ENCODE peak calls at places on chromosomes 5 and 9, in four cellular contexts. A is dorsolateral prefrontal cortex, H is IMR-90, O is tibial nerve. F is an unnamed sample.

GRCh38 chr9:127805620-127806019 is 2.9 kb downstream of the FPGS start:
- DNase-seq in A (no peak), H (no peak), O (no peak), F (peak)

GRCh38 chr5:72202331-72202825 is 95.1 kb downstream of the MAP1B start:
- DNase-seq in A (no peak), H (no peak), O (no peak), F (peak)

GRCh38 chr9:2870340-2870739 is 26.4 kb upstream of the PUM3 start:
- DNase-seq in A (no peak), H (no peak), O (no peak), F (no peak)

GRCh38 chr9:110048976-110049698 is 158.8 kb downstream of the C9orf152 start:
- DNase-seq in A (no peak), H (no peak), O (no peak), F (peak)

GRCh38 chr5:138448481-138449398 is 9.9 kb downstream of the REEP2 start:
- DNase-seq in A (no peak), H (peak), O (no peak), F (no peak)

GRCh38 chr5:132298305-132298704 is 4.1 kb downstream of the SLC22A4 start:
- DNase-seq in A (no peak), H (peak), O (no peak), F (no peak)

GRCh38 chr9:84339951-84340350 is 607 bp downstream of the SLC28A3 start:
- DNase-seq in A (no peak), H (no peak), O (no peak), F (no peak)

GRCh38 chr5:179817071-179817840 is 3.4 kb upstream of the SQSTM1 start:
- DNase-seq in A (no peak), H (no peak), O (no peak), F (no peak)

GRCh38 chr9:114538241-114538640 is 33.0 kb upstream of the WHRN start:
- DNase-seq in A (no peak), H (no peak), O (no peak), F (no peak)

GRCh38 chr5:99445805-99446204 is 517.0 kb upstream of the CHD1 start:
- DNase-seq in A (no peak), H (no peak), O (no peak), F (no peak)

GRCh38 chr9:122821278-122821952 is 7.0 kb downstream of the PDCL start:
- DNase-seq in A (no peak), H (peak), O (peak), F (peak)

GRCh38 chr9:35611230-35611797 is 6.3 kb downstream of the TESK1 start:
- DNase-seq in A (peak), H (peak), O (no peak), F (no peak)

GRCh38 chr9:114382951-114383865 is 4.6 kb downstream of the AKNA start:
- DNase-seq in A (no peak), H (peak), O (no peak), F (no peak)

GRCh38 chr9:134550584-134550983 is 91.0 kb upstream of the COL5A1 start:
- DNase-seq in A (no peak), H (no peak), O (no peak), F (no peak)

GRCh38 chr5:98942849-98943248 is 14.0 kb upstream of the CHD1 start:
- DNase-seq in A (no peak), H (no peak), O (no peak), F (no peak)

GRCh38 chr9:974993-975739 is 1.3 kb upstream of the DMRT3 start:
- DNase-seq in A (no peak), H (no peak), O (no peak), F (no peak)

GRCh38 chr5:117638581-117638980 is 1064.0 kb upstream of the SEMA6A start:
- DNase-seq in A (no peak), H (no peak), O (no peak), F (no peak)

GRCh38 chr9:89905628-89906338 is 301.0 kb downstream of the GADD45G start:
- DNase-seq in A (no peak), H (no peak), O (no peak), F (no peak)

GRCh38 chr9:36423196-36423595 is 23.1 kb upstream of the RNF38 start:
- DNase-seq in A (no peak), H (no peak), O (no peak), F (no peak)

GRCh38 chr5:123094919-123095693 is 6.1 kb downstream of the PRDM6 start:
- DNase-seq in A (no peak), H (peak), O (no peak), F (no peak)
- TF ChIP-seq CTCF in A (no peak), H (peak), O (no peak), F (no peak)

GRCh38 chr5:79844571-79844970 is 146.5 kb downstream of the MTX3 start:
- DNase-seq in A (no peak), H (no peak), O (no peak), F (no peak)
- TF ChIP-seq CTCF in A (no peak), H (no peak), O (no peak), F (no peak)

DNA sequence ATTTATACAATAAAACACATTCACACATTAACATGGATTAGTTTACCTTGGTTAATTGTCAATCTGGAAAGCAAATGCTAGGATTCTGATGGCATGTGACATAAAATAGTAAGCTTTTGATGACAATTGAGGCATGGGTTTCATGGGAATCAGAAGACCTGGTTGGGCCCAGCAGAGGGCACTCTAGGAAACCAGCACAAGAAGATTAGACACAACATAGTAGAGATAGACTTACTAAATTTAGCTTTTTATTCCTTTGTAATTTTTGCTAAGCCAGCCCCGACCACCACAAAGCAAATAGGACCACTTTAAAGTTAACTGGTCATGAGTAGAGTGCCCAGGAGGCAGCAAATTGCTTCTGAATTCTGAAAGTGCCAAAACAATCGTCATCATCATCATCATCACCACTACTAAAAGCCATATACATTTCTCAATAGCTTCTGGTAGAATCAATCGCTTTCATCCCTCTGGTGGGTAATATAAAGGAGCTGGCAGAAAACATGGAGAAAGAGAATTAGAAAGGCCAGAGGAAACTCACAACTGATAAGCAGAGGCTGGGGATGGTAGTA is 163.2 kb downstream of the ARRDC3 start:
- DNase-seq in A (no peak), H (peak), O (no peak), F (no peak)
- TF ChIP-seq CTCF in A (peak), H (peak), O (no peak), F (peak)

DNA sequence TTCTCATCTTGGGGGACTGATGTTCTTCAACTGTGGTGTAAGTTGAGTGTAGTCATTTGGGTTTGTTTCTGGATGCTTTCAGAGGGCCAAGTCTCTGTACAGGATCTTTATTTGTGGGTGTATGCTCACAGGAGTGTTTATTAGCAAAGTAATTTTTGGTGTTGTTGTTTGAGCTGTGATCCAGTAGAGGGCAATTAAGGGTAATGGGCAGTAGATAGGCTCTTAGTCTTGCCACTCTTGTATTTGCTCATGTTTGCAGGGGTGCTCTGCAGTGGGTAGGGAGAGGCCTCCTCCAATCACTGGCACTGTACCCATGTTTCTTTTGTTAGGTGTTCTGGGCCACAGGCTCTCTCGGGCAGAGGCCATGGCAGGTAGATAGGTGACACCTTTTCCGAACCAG is 45.9 kb upstream of the ITGA2 start:
- DNase-seq in A (no peak), H (no peak), O (no peak), F (no peak)
- TF ChIP-seq CTCF in A (no peak), H (peak), O (no peak), F (no peak)

DNA sequence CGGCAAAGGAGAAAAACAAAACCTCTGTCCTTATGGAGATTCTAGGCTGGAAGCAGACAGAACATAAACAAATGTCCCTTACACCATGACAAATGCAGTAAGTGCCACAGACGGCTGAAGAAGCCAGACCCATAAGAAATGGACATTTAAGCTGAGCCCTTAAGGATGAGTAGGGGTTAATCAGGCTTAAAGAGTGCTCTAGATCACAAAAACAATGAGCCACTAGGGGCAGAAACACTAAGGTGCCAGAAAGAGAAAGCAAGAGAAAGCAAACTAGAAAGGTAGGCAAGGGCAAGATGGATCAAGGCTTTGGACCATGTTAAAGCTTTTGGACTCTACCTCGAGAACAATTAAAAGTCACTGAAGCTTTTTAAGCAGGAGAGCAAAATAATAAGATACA is 326.9 kb upstream of the WWC1 start:
- DNase-seq in A (no peak), H (no peak), O (no peak), F (no peak)
- TF ChIP-seq CTCF in A (no peak), H (peak), O (no peak), F (peak)

DNA sequence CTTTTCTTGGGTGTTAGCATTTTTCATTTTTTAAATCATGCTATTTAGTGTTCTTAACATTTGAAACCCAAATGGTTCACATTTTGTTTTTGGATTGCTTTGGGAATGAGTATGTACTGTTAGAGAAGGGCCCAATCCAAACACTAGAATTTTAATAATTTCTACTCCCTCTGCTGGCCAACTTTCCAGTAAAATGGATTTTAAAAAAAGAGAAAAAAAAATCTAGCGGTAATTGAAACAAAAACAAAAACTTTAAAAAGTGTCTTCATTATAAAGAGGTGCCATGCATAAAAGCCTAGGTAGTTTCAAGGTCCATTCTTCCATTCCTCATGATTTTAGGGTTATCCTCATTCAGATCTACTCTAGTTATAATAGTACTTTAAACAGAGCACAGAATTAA is 32.1 kb upstream of the RICTOR start:
- DNase-seq in A (no peak), H (peak), O (no peak), F (no peak)
- TF ChIP-seq CTCF in A (no peak), H (peak), O (peak), F (peak)

GRCh38 chr9:9142001-9142400 is 1342.4 kb upstream of the DMAC1 start:
- DNase-seq in A (no peak), H (no peak), O (no peak), F (no peak)
- TF ChIP-seq CTCF in A (no peak), H (no peak), O (no peak), F (peak)

GRCh38 chr9:37997636-37998374 is 71.2 kb downstream of the SHB start:
- DNase-seq in A (no peak), H (no peak), O (no peak), F (no peak)

GRCh38 chr9:37999501-38000189 is 69.4 kb downstream of the SHB start:
- DNase-seq in A (peak), H (peak), O (no peak), F (no peak)

GRCh38 chr9:38000735-38001134 is 68.3 kb downstream of the SHB start:
- DNase-seq in A (no peak), H (no peak), O (no peak), F (no peak)

GRCh38 chr9:38000332-38000731 is 68.7 kb downstream of the SHB start:
- DNase-seq in A (no peak), H (no peak), O (no peak), F (no peak)

GRCh38 chr9:37998881-37999311 is 70.1 kb downstream of the SHB start:
- DNase-seq in A (no peak), H (peak), O (no peak), F (no peak)
- TF ChIP-seq CTCF in A (no peak), H (no peak), O (no peak), F (no peak)

GRCh38 chr5:1772634-1773033 is 27.0 kb downstream of the MRPL36 start:
- DNase-seq in A (no peak), H (peak), O (no peak), F (no peak)
- TF ChIP-seq CTCF in A (no peak), H (peak), O (no peak), F (peak)

GRCh38 chr9:96230002-96230401 is 72.0 kb downstream of the HSD17B3 start:
- DNase-seq in A (no peak), H (no peak), O (no peak), F (no peak)
- TF ChIP-seq CTCF in A (no peak), H (peak), O (no peak), F (no peak)

F was measured in D721Med.